ENCODE peak calls at places on chromosome 19, in eight cellular contexts. One of them, this sample, is unnamed. For H3K36me3, the result is how much of the 10 kb centered on the place peaks cover.

GRCh38 chr19:56837492-56837891 is 3.0 kb downstream of the PEG3 start:
- DNase-seq in stomach: peak
- DNase-seq in thyroid gland: peak
- DNase-seq in Peyer's patch: peak
- DNase-seq in ascending aorta: peak
- DNase-seq in PC-3: peak
- DNase-seq in thoracic aorta: peak
- DNase-seq in K562: no peak
- DNase-seq in this sample: peak

GRCh38 chr19:41548954-41549688 is 26.8 kb upstream of the CEACAM21 start:
- DNase-seq in stomach: peak
- DNase-seq in thyroid gland: peak
- DNase-seq in Peyer's patch: peak
- DNase-seq in ascending aorta: no peak
- DNase-seq in PC-3: no peak
- DNase-seq in thoracic aorta: no peak
- DNase-seq in K562: no peak
- DNase-seq in this sample: no peak

GRCh38 chr19:33641261-33641660 is 19.5 kb downstream of the CHST8 start:
- DNase-seq in stomach: no peak
- DNase-seq in thyroid gland: no peak
- DNase-seq in Peyer's patch: peak
- DNase-seq in ascending aorta: no peak
- DNase-seq in PC-3: no peak
- DNase-seq in thoracic aorta: no peak
- DNase-seq in K562: no peak
- DNase-seq in this sample: no peak

GRCh38 chr19:7743425-7743841 is 3.9 kb downstream of the CD209 start:
- DNase-seq in stomach: no peak
- DNase-seq in thyroid gland: no peak
- DNase-seq in Peyer's patch: no peak
- DNase-seq in ascending aorta: no peak
- DNase-seq in PC-3: no peak
- DNase-seq in thoracic aorta: no peak
- DNase-seq in K562: no peak
- DNase-seq in this sample: no peak

GRCh38 chr19:2111886-2112285 is 15.2 kb downstream of the IZUMO4 start:
- DNase-seq in stomach: no peak
- DNase-seq in thyroid gland: no peak
- DNase-seq in Peyer's patch: no peak
- DNase-seq in ascending aorta: no peak
- DNase-seq in PC-3: no peak
- DNase-seq in thoracic aorta: no peak
- DNase-seq in K562: no peak
- DNase-seq in this sample: no peak

GRCh38 chr19:47187023-47187655 is 43.9 kb downstream of the BBC3 start:
- DNase-seq in stomach: no peak
- DNase-seq in thyroid gland: no peak
- DNase-seq in Peyer's patch: no peak
- DNase-seq in ascending aorta: no peak
- DNase-seq in PC-3: no peak
- DNase-seq in thoracic aorta: no peak
- DNase-seq in K562: no peak
- DNase-seq in this sample: no peak

GRCh38 chr19:7471696-7472620 is 16.9 kb downstream of the PEX11G start:
- DNase-seq in stomach: no peak
- DNase-seq in thyroid gland: no peak
- DNase-seq in Peyer's patch: no peak
- DNase-seq in ascending aorta: no peak
- DNase-seq in PC-3: no peak
- DNase-seq in thoracic aorta: no peak
- DNase-seq in K562: no peak
- DNase-seq in this sample: no peak

GRCh38 chr19:44741841-44742352 is 6.6 kb upstream of the BCL3 start:
- DNase-seq in stomach: peak
- DNase-seq in thyroid gland: peak
- DNase-seq in Peyer's patch: peak
- DNase-seq in ascending aorta: peak
- DNase-seq in PC-3: peak
- DNase-seq in thoracic aorta: peak
- DNase-seq in K562: peak
- DNase-seq in this sample: peak

GRCh38 chr19:1408300-1409203 is 1.2 kb downstream of the DAZAP1 start:
- DNase-seq in stomach: peak
- DNase-seq in thyroid gland: peak
- DNase-seq in Peyer's patch: peak
- DNase-seq in ascending aorta: no peak
- DNase-seq in PC-3: peak
- DNase-seq in thoracic aorta: no peak
- DNase-seq in K562: peak
- DNase-seq in this sample: peak

DNA sequence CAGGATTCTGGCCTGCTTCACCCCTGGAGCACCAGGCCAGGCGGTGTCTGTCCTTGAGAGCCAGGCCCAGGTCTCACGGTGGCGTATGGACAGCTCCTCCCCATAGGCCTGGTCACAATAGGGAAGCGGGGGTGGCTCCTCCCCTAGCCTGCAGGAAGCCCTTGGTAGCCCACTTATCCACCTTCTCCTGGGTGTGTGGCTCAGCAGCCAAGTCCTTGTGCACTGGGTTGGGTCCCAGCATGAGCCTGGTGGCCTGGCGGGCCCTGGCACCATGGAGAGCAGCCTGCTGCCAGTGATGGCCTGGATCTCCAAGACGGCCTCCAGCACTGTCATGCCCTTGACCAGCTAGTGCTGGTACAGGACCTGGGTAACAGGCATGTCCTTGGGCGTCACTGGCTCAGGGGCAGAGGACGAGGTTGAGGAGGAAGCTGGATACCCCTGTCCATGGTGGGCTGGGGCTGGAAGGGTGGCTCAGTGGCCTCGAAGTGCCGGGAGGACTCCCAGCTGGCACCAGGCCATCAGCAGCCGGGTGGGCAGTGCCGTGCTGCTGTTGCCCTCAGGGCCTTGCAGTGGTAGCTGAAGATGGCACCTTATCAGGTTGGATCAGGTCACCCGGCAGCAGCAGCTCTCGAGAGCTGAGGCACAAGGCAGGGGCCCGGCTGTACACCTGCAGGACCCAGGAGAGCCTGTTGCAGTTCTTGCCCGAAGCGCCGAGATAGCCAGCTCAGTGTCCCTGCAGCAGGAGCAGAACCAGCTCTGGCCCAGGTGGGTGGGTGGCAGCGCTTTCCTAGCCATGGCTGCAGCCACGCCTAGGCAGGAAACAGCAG is 8.1 kb downstream of the ACP4 start:
- DNase-seq in stomach: no peak
- DNase-seq in thyroid gland: no peak
- DNase-seq in Peyer's patch: no peak
- DNase-seq in ascending aorta: no peak
- DNase-seq in PC-3: no peak
- DNase-seq in thoracic aorta: no peak
- DNase-seq in K562: no peak
- DNase-seq in this sample: no peak
- H3K27ac ChIP-seq in stomach: no peak
- H3K27ac ChIP-seq in thyroid gland: no peak
- H3K27ac ChIP-seq in Peyer's patch: no peak
- H3K27ac ChIP-seq in ascending aorta: no peak
- H3K27ac ChIP-seq in PC-3: no peak
- H3K27ac ChIP-seq in thoracic aorta: no peak
- H3K27ac ChIP-seq in K562: no peak
- H3K27ac ChIP-seq in this sample: no peak

DNA sequence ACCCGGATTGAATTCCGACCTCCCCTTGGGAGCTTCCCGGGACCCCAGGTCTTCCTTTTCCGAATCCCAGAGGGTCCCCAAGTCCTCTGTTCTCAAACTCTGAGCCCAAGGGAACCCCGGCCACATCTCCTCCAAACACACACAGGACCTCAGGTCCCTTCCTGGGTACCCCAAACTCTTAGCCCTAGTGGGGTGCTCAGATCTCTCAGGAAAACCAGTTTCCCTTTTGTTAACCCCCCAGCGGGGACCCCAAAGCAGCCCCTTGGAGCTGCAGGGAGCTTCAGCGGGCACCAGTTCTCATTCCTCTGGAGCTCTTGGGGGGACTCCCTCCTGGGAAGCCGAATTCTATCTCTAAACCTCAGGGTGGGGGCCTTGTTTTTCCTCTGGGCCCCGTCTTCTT is 774 bp downstream of the CACNG6 start:
- DNase-seq in stomach: no peak
- DNase-seq in thyroid gland: no peak
- DNase-seq in Peyer's patch: no peak
- DNase-seq in ascending aorta: no peak
- DNase-seq in PC-3: no peak
- DNase-seq in thoracic aorta: no peak
- DNase-seq in K562: no peak
- DNase-seq in this sample: no peak
- H3K4me3 ChIP-seq in stomach: no peak
- H3K4me3 ChIP-seq in thyroid gland: no peak
- H3K4me3 ChIP-seq in Peyer's patch: no peak
- H3K4me3 ChIP-seq in ascending aorta: no peak
- H3K4me3 ChIP-seq in PC-3: no peak
- H3K4me3 ChIP-seq in thoracic aorta: no peak
- H3K4me3 ChIP-seq in K562: no peak
- H3K4me3 ChIP-seq in this sample: peak

DNA sequence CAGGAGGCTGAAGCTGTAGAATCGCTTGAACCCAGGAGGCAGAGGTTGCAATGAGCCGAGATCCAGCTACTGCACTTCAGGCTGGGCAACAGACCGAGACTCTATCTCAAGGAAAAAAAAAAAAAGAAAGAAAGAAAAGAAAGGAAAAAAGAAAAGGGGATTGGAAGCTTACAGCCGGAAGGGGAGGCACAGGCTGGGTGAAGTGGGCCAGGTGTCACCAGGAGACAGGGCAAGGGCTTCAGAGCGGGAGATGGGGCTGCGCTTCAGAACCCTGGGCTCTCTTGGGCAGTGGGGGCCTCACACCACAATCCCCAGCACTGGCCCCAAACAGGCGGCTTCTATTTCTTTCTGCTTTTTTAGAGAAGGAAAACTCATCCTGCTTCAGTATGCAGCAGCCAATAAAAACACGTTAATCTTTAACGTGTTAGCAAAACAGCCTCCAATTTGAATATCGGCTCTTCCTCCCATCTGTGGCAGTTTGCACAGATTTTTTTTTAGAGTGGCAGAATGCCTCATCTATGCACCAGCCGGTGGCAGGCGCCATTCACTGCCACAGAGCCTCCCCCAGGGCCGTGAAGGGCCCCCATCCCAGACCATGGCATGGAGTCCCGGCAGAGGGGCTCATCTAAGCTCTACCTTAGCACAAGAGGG is 46.6 kb upstream of the C19orf12 start:
- DNase-seq in stomach: no peak
- DNase-seq in thyroid gland: no peak
- DNase-seq in Peyer's patch: no peak
- DNase-seq in ascending aorta: no peak
- DNase-seq in PC-3: no peak
- DNase-seq in thoracic aorta: no peak
- DNase-seq in K562: no peak
- DNase-seq in this sample: no peak
- H3K36me3 ChIP-seq in stomach: under half
- H3K36me3 ChIP-seq in thyroid gland: under half
- H3K36me3 ChIP-seq in Peyer's patch: under half
- H3K36me3 ChIP-seq in ascending aorta: under half
- H3K36me3 ChIP-seq in PC-3: under half
- H3K36me3 ChIP-seq in thoracic aorta: under half
- H3K36me3 ChIP-seq in K562: under half
- H3K36me3 ChIP-seq in this sample: under half

DNA sequence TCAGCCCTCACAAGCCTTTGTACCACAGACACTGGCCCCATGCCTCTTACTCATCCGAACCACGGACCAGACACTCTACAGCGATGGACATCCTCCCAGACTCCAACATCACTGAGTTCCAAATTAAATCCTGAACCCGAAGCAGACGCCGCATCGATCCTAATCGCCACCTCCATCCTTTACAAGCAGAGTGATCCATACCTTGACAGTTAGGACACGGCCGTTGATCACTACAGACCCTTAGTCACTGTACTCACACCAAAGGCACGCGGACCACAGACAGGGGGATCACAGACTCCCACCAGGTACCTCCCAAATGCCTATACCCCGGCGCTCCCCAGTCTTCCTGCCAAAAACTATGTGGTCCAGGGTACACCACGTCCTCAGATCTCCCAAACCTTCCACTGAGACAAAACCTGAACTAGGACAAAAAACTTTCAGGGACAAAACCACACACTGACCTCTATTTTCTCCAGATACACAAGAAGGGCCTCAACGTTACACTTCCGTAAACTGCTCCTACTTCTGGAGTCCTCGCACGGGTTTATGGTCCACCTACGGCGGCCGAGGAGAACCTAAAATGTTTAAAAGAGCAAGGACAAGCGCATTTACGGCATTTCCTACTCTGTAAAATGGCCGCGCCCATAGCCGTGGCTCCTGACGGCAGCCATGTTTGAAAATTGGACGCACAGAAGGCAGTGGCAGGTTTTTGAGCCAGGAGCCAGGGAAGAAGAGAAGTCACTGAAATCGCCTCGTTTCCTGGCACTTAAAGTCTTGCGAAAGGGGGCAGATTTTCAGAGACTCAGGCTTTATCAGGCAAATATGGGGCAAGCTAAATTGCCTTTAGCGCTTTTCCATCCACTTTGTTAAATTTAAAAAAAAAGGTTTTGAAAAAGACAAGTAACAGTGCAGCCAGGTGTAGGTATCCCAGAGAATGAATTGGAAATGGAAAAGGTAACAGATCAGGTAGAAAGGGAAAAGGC is at the start of gene ZNF350:
- DNase-seq in stomach: peak
- DNase-seq in thyroid gland: peak
- DNase-seq in Peyer's patch: peak
- DNase-seq in ascending aorta: peak
- DNase-seq in PC-3: peak
- DNase-seq in thoracic aorta: peak
- DNase-seq in K562: peak
- DNase-seq in this sample: peak
- H3K27ac ChIP-seq in stomach: peak
- H3K27ac ChIP-seq in thyroid gland: peak
- H3K27ac ChIP-seq in Peyer's patch: peak
- H3K27ac ChIP-seq in ascending aorta: peak
- H3K27ac ChIP-seq in PC-3: no peak
- H3K27ac ChIP-seq in thoracic aorta: peak
- H3K27ac ChIP-seq in K562: peak
- H3K27ac ChIP-seq in this sample: peak

GRCh38 chr19:18414504-18415176 is 4.6 kb upstream of the SSBP4 start:
- DNase-seq in stomach: no peak
- DNase-seq in thyroid gland: no peak
- DNase-seq in Peyer's patch: peak
- DNase-seq in ascending aorta: no peak
- DNase-seq in PC-3: no peak
- DNase-seq in thoracic aorta: no peak
- DNase-seq in K562: peak
- DNase-seq in this sample: no peak
- H3K4me3 ChIP-seq in stomach: peak
- H3K4me3 ChIP-seq in thyroid gland: no peak
- H3K4me3 ChIP-seq in Peyer's patch: no peak
- H3K4me3 ChIP-seq in ascending aorta: peak
- H3K4me3 ChIP-seq in PC-3: no peak
- H3K4me3 ChIP-seq in thoracic aorta: peak
- H3K4me3 ChIP-seq in K562: peak
- H3K4me3 ChIP-seq in this sample: peak

GRCh38 chr19:51873097-51873496 is 14.7 kb downstream of the ZNF577 start:
- DNase-seq in stomach: no peak
- DNase-seq in thyroid gland: no peak
- DNase-seq in Peyer's patch: no peak
- DNase-seq in ascending aorta: no peak
- DNase-seq in PC-3: no peak
- DNase-seq in thoracic aorta: no peak
- DNase-seq in K562: no peak
- DNase-seq in this sample: no peak
- H3K36me3 ChIP-seq in stomach: half or more
- H3K36me3 ChIP-seq in thyroid gland: half or more
- H3K36me3 ChIP-seq in Peyer's patch: half or more
- H3K36me3 ChIP-seq in ascending aorta: half or more
- H3K36me3 ChIP-seq in PC-3: half or more
- H3K36me3 ChIP-seq in thoracic aorta: half or more
- H3K36me3 ChIP-seq in K562: under half
- H3K36me3 ChIP-seq in this sample: under half